ENCODE peak calls at places on chromosomes 2 and 18, in seven cellular contexts. M is NCI-H2171 treated with DMSO at 0.1 percent for 48 hours; Q is tibial nerve; Y is CD8-positive, alpha-beta memory T cell; V is substantia nigra; N is aorta; D is AG04449. R is an unnamed sample.

GRCh38 chr18:2686349-2686968 is 30.9 kb downstream of the SMCHD1 start:
- DNase-seq in Y (no peak), Q (no peak), N (no peak), D (no peak), M (no peak), V (no peak), R (no peak)

GRCh38 chr2:60678551-60678950 is 77.5 kb upstream of the PAPOLG start:
- DNase-seq in N (no peak), M (no peak), D (no peak), Y (no peak), Q (no peak), V (no peak), R (no peak)

GRCh38 chr2:233462202-233462785 is 104.3 kb downstream of the USP40 start:
- DNase-seq in D (no peak), M (no peak), V (no peak), Y (no peak), Q (no peak), N (peak), R (peak)

GRCh38 chr2:156334496-156335478 is 2.3 kb upstream of the NR4A2 start:
- DNase-seq in Q (peak), Y (peak), N (peak), D (no peak), V (peak), M (peak), R (peak)

GRCh38 chr18:8188196-8188595 is 421.0 kb upstream of the RAB12 start:
- DNase-seq in M (no peak), Y (no peak), D (peak), N (no peak), V (no peak), Q (no peak), R (no peak)

GRCh38 chr2:178234648-178235047 is 40.3 kb downstream of the OSBPL6 start:
- DNase-seq in Q (no peak), Y (no peak), V (no peak), D (peak), M (no peak), N (no peak), R (no peak)

GRCh38 chr2:230865766-230866703 is 1.3 kb downstream of the ITM2C start:
- DNase-seq in N (peak), M (no peak), V (no peak), Q (no peak), Y (peak), D (no peak), R (no peak)

GRCh38 chr2:150939087-150939486 is 322.6 kb downstream of the RBM43 start:
- DNase-seq in D (no peak), V (no peak), Y (no peak), Q (no peak), M (no peak), N (no peak), R (no peak)

GRCh38 chr2:220452561-220452960 is 825.1 kb downstream of the SLC4A3 start:
- DNase-seq in M (no peak), Q (no peak), V (no peak), N (no peak), D (no peak), Y (no peak), R (no peak)

GRCh38 chr2:102142829-102143449 is 393 bp downstream of the IL1R1 start:
- DNase-seq in M (no peak), D (no peak), Y (no peak), V (no peak), N (no peak), Q (no peak), R (no peak)

GRCh38 chr2:9262671-9263171 is 56.1 kb downstream of the ASAP2 start:
- DNase-seq in M (no peak), V (no peak), N (no peak), Q (no peak), Y (no peak), D (no peak), R (no peak)

GRCh38 chr2:188551671-188552070 is 260.0 kb downstream of the GULP1 start:
- DNase-seq in D (no peak), V (no peak), M (no peak), Y (no peak), Q (no peak), N (no peak), R (no peak)

GRCh38 chr18:58699551-58699950 is 28.3 kb downstream of the MALT1 start:
- DNase-seq in D (no peak), Q (no peak), N (no peak), V (no peak), Y (no peak), M (no peak), R (no peak)

GRCh38 chr18:63363951-63364350 is 3.1 kb downstream of the KDSR start:
- DNase-seq in Q (no peak), D (no peak), N (no peak), V (no peak), M (no peak), Y (peak), R (no peak)

GRCh38 chr2:159614534-159615186 is 1.7 kb downstream of the BAZ2B start:
- DNase-seq in Y (no peak), Q (no peak), M (peak), D (no peak), V (peak), N (no peak), R (no peak)

GRCh38 chr2:47250576-47251403 is 95.7 kb upstream of the STPG4 start:
- DNase-seq in Y (no peak), Q (no peak), D (no peak), V (no peak), M (peak), N (no peak), R (no peak)

GRCh38 chr2:69742170-69742952 is 427 bp downstream of the ANXA4 start:
- DNase-seq in Q (peak), D (no peak), V (no peak), N (peak), M (no peak), Y (no peak), R (no peak)

GRCh38 chr18:56235773-56236115 is 402.6 kb downstream of the TXNL1 start:
- DNase-seq in Q (no peak), V (no peak), D (no peak), Y (no peak), M (no peak), N (no peak), R (no peak)

GRCh38 chr2:33681333-33681732 is 82.2 kb upstream of the FAM98A start:
- DNase-seq in M (peak), D (no peak), V (no peak), Y (no peak), Q (no peak), N (no peak), R (no peak)

GRCh38 chr2:58702302-58702696 is 461.2 kb upstream of the FANCL start:
- DNase-seq in N (no peak), Y (no peak), V (no peak), M (no peak), Q (no peak), D (no peak), R (no peak)

GRCh38 chr2:6526093-6526824 is 339.4 kb downstream of the CMPK2 start:
- DNase-seq in Q (no peak), Y (no peak), D (no peak), V (no peak), N (no peak), M (peak), R (no peak)

GRCh38 chr2:241892299-241893137 is 23.0 kb downstream of the RTP5 start:
- DNase-seq in Q (no peak), Y (no peak), M (no peak), D (no peak), N (peak), V (no peak), R (peak)

GRCh38 chr2:59182249-59182648 is 941.1 kb upstream of the FANCL start:
- DNase-seq in Y (no peak), D (no peak), Q (no peak), M (peak), V (peak), N (no peak), R (no peak)

GRCh38 chr2:106020821-106021316 is 173.2 kb downstream of the UXS1 start:
- DNase-seq in D (no peak), N (no peak), Q (no peak), V (no peak), Y (no peak), M (peak), R (no peak)

GRCh38 chr18:48408727-48409590 is at the start of gene ZBTB7C:
- DNase-seq in D (no peak), N (peak), Q (no peak), V (no peak), M (peak), Y (no peak), R (no peak)

GRCh38 chr2:96072746-96073145 is 38.0 kb upstream of the GPAT2 start:
- DNase-seq in N (no peak), M (no peak), Y (no peak), D (no peak), Q (no peak), V (no peak), R (no peak)

GRCh38 chr2:9735335-9735734 is 104.5 kb upstream of the YWHAQ start:
- DNase-seq in Q (no peak), N (no peak), V (no peak), Y (no peak), M (no peak), D (no peak), R (no peak)

GRCh38 chr18:34707670-34708069 is 2.4 kb upstream of the DTNA start:
- DNase-seq in D (peak), Y (no peak), V (no peak), N (no peak), M (peak), Q (peak), R (no peak)

GRCh38 chr18:59560556-59560955 is 136.7 kb downstream of the CCBE1 start:
- DNase-seq in Q (no peak), M (peak), N (no peak), Y (no peak), D (no peak), V (no peak), R (no peak)

GRCh38 chr18:53991805-53992204 is 232.7 kb downstream of the MBD2 start:
- DNase-seq in Q (no peak), Y (no peak), D (no peak), V (no peak), N (no peak), M (no peak), R (no peak)

GRCh38 chr2:102540882-102541281 is 67.9 kb downstream of the SLC9A4 start:
- DNase-seq in D (no peak), Y (no peak), M (no peak), N (no peak), V (no peak), Q (no peak), R (no peak)

GRCh38 chr2:88686320-88686719 is 5.2 kb upstream of the RPIA start:
- DNase-seq in Y (no peak), M (no peak), V (no peak), D (no peak), N (no peak), Q (no peak), R (no peak)

GRCh38 chr2:68319397-68320117 is at the start of gene CNRIP1:
- DNase-seq in V (peak), Q (peak), Y (peak), D (no peak), M (peak), N (peak), R (no peak)

R was measured in CD14-positive monocyte.